ENCODE peak calls at places on chromosomes 1 and 21, in eight cellular contexts. Y, K, G, Q, T, Z, W and M are unnamed samples. For H3K4me1, the result is how much of the 10 kb centered on the place peaks cover.

GRCh38 chr1:119960501-119960900 is 64.2 kb upstream of the ADAM30 start:
- DNase-seq in Y (no peak), K (no peak), G (no peak), Q (no peak), T (no peak), Z (no peak), W (no peak), M (no peak)

GRCh38 chr21:44710294-44710665 is 1.1 kb downstream of the TSPEAR start:
- DNase-seq in Y (no peak), K (no peak), G (no peak), Q (no peak), T (peak), Z (peak), W (no peak), M (no peak)

GRCh38 chr21:34557261-34557660 is 45.3 kb upstream of the KCNE1 start:
- DNase-seq in Y (no peak), K (no peak), G (no peak), Q (no peak), T (no peak), Z (no peak), W (no peak), M (no peak)

GRCh38 chr1:202501281-202501680 is 152.8 kb downstream of the PPP1R12B start:
- DNase-seq in Y (peak), K (peak), G (no peak), Q (peak), T (peak), Z (peak), W (no peak), M (no peak)

GRCh38 chr1:23122023-23122738 is 46.5 kb downstream of the LUZP1 start:
- DNase-seq in Y (peak), K (no peak), G (no peak), Q (no peak), T (no peak), Z (peak), W (no peak), M (peak)

GRCh38 chr1:70392626-70393025 is 18.4 kb upstream of the CTH start:
- DNase-seq in Y (no peak), K (no peak), G (no peak), Q (no peak), T (no peak), Z (no peak), W (no peak), M (no peak)

GRCh38 chr1:20339811-20340457 is 49.3 kb downstream of the VWA5B1 start:
- DNase-seq in Y (no peak), K (no peak), G (no peak), Q (no peak), T (peak), Z (peak), W (no peak), M (no peak)

GRCh38 chr1:84156210-84156621 is 12.1 kb downstream of the PRKACB start:
- DNase-seq in Y (no peak), K (peak), G (no peak), Q (peak), T (no peak), Z (no peak), W (no peak), M (no peak)

GRCh38 chr1:60132985-60133673 is 59.6 kb upstream of the C1orf87 start:
- DNase-seq in Y (no peak), K (no peak), G (no peak), Q (no peak), T (peak), Z (no peak), W (no peak), M (peak)

DNA sequence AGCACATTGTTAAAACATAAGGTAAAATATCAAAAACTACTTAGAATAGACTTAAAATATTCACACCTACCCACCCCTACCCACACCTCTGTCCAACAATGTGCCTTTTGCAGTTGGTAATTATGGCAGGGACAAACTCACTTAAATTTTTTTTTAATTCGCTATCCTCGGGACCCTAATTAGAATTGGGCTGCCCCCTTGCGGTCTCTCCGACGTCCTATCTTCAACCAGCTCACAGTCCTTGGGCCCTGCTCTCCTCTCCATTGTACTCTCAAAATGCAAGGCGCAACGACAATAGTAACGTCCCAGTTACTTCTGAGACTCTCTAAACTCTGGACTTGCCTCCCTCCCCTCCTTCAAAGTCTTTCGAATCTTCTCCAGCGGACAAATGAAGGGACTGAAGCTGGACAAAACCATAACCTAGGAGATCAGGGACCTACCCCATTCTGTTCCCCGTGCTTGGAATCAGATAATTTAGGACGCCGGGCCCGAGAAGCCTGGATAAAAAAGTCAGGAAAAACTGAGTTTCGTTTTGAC is 1.1 kb upstream of the CIART start:
- DNase-seq in Y (peak), K (no peak), G (no peak), Q (peak), T (peak), Z (peak), W (peak), M (peak)
- TF ChIP-seq POLR2AphosphoS5 in Y (no peak), K (no peak), G (peak), Q (no peak), T (no peak), Z (no peak), W (no peak), M (no peak)

DNA sequence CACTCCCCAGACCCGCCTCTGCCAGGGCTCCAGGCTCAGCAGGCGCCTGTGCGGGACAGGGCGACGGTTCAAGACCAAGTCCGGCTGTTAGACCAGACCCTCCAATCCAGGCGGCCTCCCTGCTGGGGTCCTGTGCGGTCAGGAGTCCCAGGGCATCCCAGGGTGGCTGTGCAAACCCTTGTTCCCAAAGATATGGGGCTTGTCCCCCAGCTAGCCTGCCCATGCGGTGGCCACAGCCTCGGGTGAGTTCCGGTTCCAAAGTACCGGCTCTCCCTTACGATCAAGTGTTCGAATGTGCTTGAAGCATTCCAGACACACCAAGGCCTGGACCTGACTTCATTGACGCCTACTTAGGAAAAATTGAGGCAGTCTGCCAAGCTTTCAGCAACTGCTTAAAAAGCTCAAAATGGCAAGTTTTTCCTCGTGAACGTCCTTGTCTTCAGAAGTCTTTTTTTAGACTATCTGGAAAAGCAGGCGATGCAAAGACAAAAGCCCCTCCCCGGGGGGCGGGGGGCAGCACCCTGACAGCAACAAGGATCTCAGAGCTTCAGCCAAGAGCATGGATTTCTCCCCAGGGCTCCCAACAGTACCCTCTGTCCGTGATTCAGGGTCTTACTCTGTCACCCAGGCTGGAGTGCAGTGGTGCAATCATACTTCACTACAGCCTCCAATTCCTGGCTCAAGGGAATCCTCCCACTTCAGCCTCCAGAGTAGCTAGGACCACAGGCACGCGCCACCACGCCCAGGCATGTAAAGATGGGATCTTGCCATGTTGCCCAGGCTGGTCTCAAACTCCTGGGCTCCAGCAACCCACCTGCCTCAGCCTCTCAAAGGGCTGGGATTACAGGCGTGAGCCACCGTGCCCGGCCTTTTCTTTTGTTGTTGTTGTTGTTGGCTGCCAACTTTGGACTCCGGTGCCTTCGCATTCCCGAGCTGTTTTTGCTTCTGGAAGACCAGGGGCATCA is 2.3 kb downstream of the FAAP20 start:
- DNase-seq in Y (no peak), K (no peak), G (no peak), Q (no peak), T (no peak), Z (no peak), W (no peak), M (no peak)
- H3K4me3 ChIP-seq in Y (no peak), K (no peak), G (no peak), Q (peak), T (peak), Z (no peak), W (no peak), M (no peak)

GRCh38 chr21:39851219-39851618 is 16.0 kb upstream of the PCP4 start:
- DNase-seq in Y (no peak), K (no peak), G (no peak), Q (no peak), T (no peak), Z (no peak), W (no peak), M (no peak)
- H3K4me1 ChIP-seq in Y (under half), K (under half), G (under half), Q (under half), T (under half), Z (under half), W (under half), M (under half)

DNA sequence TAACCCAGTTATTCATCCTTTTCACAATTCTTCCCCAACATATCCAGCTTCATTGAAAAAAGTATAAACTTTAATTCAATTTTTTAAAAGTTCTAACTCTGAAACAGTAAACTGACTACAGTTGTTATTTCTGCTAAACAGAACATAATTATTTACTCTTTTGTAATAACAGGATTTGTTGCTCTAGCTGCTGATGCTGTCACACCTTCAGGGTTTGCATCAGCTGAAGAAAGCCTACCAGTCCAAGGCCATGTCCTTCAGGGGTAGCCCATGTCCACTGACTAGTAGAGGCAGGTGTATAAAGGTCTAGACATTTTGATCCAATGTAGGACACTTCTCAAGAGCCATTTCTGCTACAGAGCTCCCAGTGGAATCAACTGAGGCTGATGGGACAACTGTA is 107.7 kb downstream of the CDC42BPA start:
- DNase-seq in Y (no peak), K (no peak), G (no peak), Q (no peak), T (no peak), Z (no peak), W (no peak), M (no peak)
- TF ChIP-seq POLR2AphosphoS5 in Y (no peak), K (no peak), G (no peak), Q (no peak), T (no peak), Z (no peak), W (no peak), M (no peak)

GRCh38 chr1:110067957-110068645 is 2.4 kb downstream of the ALX3 start:
- DNase-seq in Y (no peak), K (no peak), G (no peak), Q (no peak), T (no peak), Z (peak), W (no peak), M (no peak)

GRCh38 chr1:110070968-110071307 is 466 bp upstream of the ALX3 start:
- DNase-seq in Y (no peak), K (no peak), G (no peak), Q (no peak), T (no peak), Z (no peak), W (no peak), M (no peak)

GRCh38 chr1:110070282-110070967 is at the start of gene ALX3:
- DNase-seq in Y (no peak), K (no peak), G (no peak), Q (no peak), T (no peak), Z (peak), W (no peak), M (no peak)

GRCh38 chr1:110068646-110069301 is 1.7 kb downstream of the ALX3 start:
- DNase-seq in Y (no peak), K (no peak), G (no peak), Q (no peak), T (no peak), Z (peak), W (no peak), M (no peak)

GRCh38 chr1:110069302-110070281 is 880 bp downstream of the ALX3 start:
- DNase-seq in Y (no peak), K (no peak), G (no peak), Q (no peak), T (no peak), Z (peak), W (no peak), M (no peak)
- H3K4me3 ChIP-seq in Y (no peak), K (no peak), G (peak), Q (no peak), T (no peak), Z (peak), W (peak), M (no peak)

GRCh38 chr1:2474104-2474787 is 1.8 kb upstream of the PLCH2 start:
- DNase-seq in Y (no peak), K (no peak), G (no peak), Q (no peak), T (peak), Z (no peak), W (no peak), M (no peak)
- H3K4me1 ChIP-seq in Y (under half), K (under half), G (under half), Q (half or more), T (under half), Z (under half), W (under half), M (under half)